ENCODE peak calls at places on chromosomes 3 and 15, in seven cellular contexts. O, P, R, T, W, K and Z are unnamed samples.

GRCh38 chr15:31481157-31481556 is 154.5 kb downstream of the KLF13 start:
- DNase-seq in W (no peak), O (no peak), R (no peak), T (no peak), P (no peak), K (no peak), Z (no peak)

GRCh38 chr3:74139648-74140047 is 474.8 kb downstream of the CNTN3 start:
- DNase-seq in K (no peak), T (no peak), O (peak; percentile 6), R (no peak), P (no peak), W (no peak), Z (no peak)

GRCh38 chr3:69855436-69856162 is 116.3 kb downstream of the MITF start:
- DNase-seq in O (peak; percentile 41), T (no peak), K (no peak), R (no peak), W (no peak), P (no peak), Z (no peak)

GRCh38 chr3:13244695-13245449 is 171.6 kb upstream of the IQSEC1 start:
- DNase-seq in P (no peak), R (no peak), T (no peak), K (no peak), W (no peak), O (no peak), Z (no peak)

GRCh38 chr3:154188846-154189245 is 67.7 kb downstream of the ARHGEF26 start:
- DNase-seq in W (no peak), T (no peak), R (no peak), P (no peak), K (no peak), O (no peak), Z (no peak)

GRCh38 chr15:51600114-51600513 is 22.5 kb downstream of the DMXL2 start:
- DNase-seq in O (no peak), T (no peak), R (no peak), W (peak; percentile 15), P (no peak), K (no peak), Z (peak; percentile 25)

GRCh38 chr3:11145888-11146287 is 8.4 kb upstream of the HRH1 start:
- DNase-seq in T (no peak), K (no peak), O (no peak), P (no peak), W (no peak), R (no peak), Z (no peak)

GRCh38 chr15:50883903-50884302 is 24.6 kb upstream of the AP4E1 start:
- DNase-seq in W (peak; percentile 55), O (no peak), P (no peak), T (no peak), R (no peak), K (no peak), Z (no peak)

GRCh38 chr3:49296781-49297420 is 19.9 kb upstream of the C3orf62 start:
- DNase-seq in W (no peak), P (no peak), R (no peak), K (no peak), T (no peak), O (no peak), Z (no peak)

GRCh38 chr3:98680723-98681122 is 82.4 kb upstream of the ST3GAL6 start:
- DNase-seq in K (no peak), T (no peak), R (no peak), P (no peak), W (no peak), O (no peak), Z (no peak)

GRCh38 chr3:183224581-183224980 is 28.5 kb upstream of the B3GNT5 start:
- DNase-seq in P (peak; percentile 16), K (no peak), O (no peak), T (no peak), W (no peak), R (no peak), Z (no peak)

GRCh38 chr15:81398910-81399551 is 25.0 kb upstream of the TMC3 start:
- DNase-seq in O (no peak), P (no peak), K (no peak), W (no peak), R (no peak), T (no peak), Z (no peak)

GRCh38 chr3:23682646-23683045 is 123.1 kb upstream of the UBE2E1 start:
- DNase-seq in T (no peak), P (no peak), O (no peak), R (no peak), K (no peak), W (no peak), Z (no peak)

GRCh38 chr3:70856414-70857162 is 544.1 kb upstream of the MDFIC2 start:
- DNase-seq in O (no peak), T (no peak), R (no peak), K (no peak), P (no peak), W (no peak), Z (no peak)

GRCh38 chr3:59605318-59605717 is 555.5 kb upstream of the CFAP20DC start:
- DNase-seq in R (no peak), P (no peak), T (no peak), O (no peak), W (no peak), K (no peak), Z (no peak)

GRCh38 chr15:38651328-38652038 is 86.9 kb upstream of the RASGRP1 start:
- DNase-seq in R (no peak), P (no peak), K (no peak), O (no peak), W (no peak), T (no peak), Z (no peak)

GRCh38 chr3:129463094-129463493 is 23.1 kb downstream of the IFT122 start:
- DNase-seq in W (no peak), K (no peak), P (no peak), R (no peak), O (no peak), T (no peak), Z (no peak)

GRCh38 chr3:97495896-97496295 is 268.7 kb upstream of the ARL6 start:
- DNase-seq in P (no peak), R (no peak), O (no peak), W (no peak), T (no peak), K (no peak), Z (no peak)

GRCh38 chr3:43733459-43734384 is 43.0 kb downstream of the ABHD5 start:
- DNase-seq in R (no peak), O (no peak), W (no peak), K (no peak), T (no peak), P (no peak), Z (no peak)

GRCh38 chr3:149460123-149460522 is 14.4 kb upstream of the TM4SF4 start:
- DNase-seq in O (no peak), W (no peak), P (no peak), K (no peak), R (no peak), T (no peak), Z (no peak)

GRCh38 chr3:101155828-101156227 is 162.6 kb upstream of the ABI3BP start:
- DNase-seq in T (no peak), R (no peak), K (no peak), O (no peak), P (no peak), W (no peak), Z (no peak)

GRCh38 chr3:189967254-189967865 is 153.3 kb downstream of the P3H2 start:
- DNase-seq in W (no peak), R (peak; percentile 48), P (peak; percentile 19), K (no peak), T (no peak), O (peak; percentile 48), Z (peak; percentile 21)

GRCh38 chr3:152780553-152780952 is 54.4 kb upstream of the P2RY1 start:
- DNase-seq in T (no peak), P (no peak), W (no peak), O (no peak), R (no peak), K (no peak), Z (no peak)

GRCh38 chr3:113005622-113006021 is 14.8 kb downstream of the GTPBP8 start:
- DNase-seq in R (no peak), W (no peak), K (no peak), P (no peak), T (no peak), O (no peak), Z (no peak)
- TF ChIP-seq TAF1 in R (no peak), W (no peak), K (no peak), P (no peak), T (no peak), O (no peak), Z (no peak)

DNA sequence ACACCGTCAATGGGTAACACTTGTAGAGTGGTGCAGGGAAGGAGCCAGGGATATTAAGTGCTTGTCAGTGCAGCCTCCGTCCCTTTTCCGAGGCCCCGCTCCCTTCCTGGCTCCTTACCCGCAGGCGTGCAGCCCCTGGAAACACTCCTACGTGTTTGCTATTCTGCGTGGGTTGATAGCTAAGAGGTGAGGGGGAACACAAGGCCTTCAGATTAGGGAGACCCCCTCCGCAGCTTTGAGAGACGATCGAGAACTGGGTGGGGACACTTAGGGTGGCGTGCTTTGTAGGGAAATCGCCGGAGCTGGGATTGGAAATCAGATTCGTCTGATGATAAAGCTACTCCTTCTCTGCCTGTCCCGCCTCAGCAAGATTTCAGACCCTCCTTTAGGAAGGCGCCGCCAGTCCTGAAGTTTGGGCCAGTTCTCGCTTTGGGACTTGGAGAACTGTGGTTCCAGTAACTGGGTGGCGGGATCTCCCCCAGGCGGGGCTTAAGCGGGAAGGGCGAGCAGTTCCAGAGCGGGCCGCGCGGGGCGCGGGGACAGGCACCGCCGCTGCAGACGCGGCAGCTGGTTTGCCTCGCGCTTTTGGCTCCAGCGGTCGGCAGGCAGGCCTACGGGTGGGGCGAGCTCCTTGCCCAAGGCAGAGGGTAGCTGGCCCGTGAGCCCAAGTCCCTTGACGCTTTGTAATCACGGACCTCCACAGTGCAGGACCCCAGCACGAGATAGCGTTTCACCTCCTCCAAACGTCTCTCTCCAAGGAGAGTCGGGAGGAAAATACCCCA is 8.0 kb upstream of the FAM107A start:
- DNase-seq in K (peak; percentile 74), R (peak; percentile 43), T (peak; percentile 88), O (peak; percentile 94), W (no peak), P (peak; percentile 72), Z (peak; percentile 80)
- TF ChIP-seq TAF1 in K (no peak), R (no peak), T (no peak), O (no peak), W (no peak), P (no peak), Z (no peak)

GRCh38 chr3:54949491-54950044 is 21.7 kb upstream of the LRTM1 start:
- DNase-seq in O (no peak), K (no peak), T (no peak), R (no peak), P (no peak), W (no peak), Z (no peak)
- TF ChIP-seq TAF1 in O (no peak), K (no peak), T (no peak), R (no peak), P (no peak), W (no peak), Z (no peak)

GRCh38 chr3:123723527-123724168 is 138.8 kb upstream of the HACD2 start:
- DNase-seq in K (peak; percentile 38), O (peak; percentile 67), W (peak; percentile 27), T (peak; percentile 76), R (peak; percentile 62), P (peak; percentile 58), Z (peak; percentile 51)

GRCh38 chr3:123725652-123726400 is 141.0 kb upstream of the HACD2 start:
- DNase-seq in K (no peak), T (no peak), O (no peak), W (no peak), P (no peak), R (no peak), Z (no peak)

GRCh38 chr3:123722021-123722420 is 137.2 kb upstream of the HACD2 start:
- DNase-seq in K (no peak), W (no peak), T (no peak), P (no peak), R (no peak), O (no peak), Z (no peak)

GRCh38 chr3:123720638-123721037 is 135.8 kb upstream of the HACD2 start:
- DNase-seq in W (no peak), P (no peak), T (no peak), O (no peak), K (no peak), R (no peak), Z (no peak)

GRCh38 chr3:123724306-123724705 is 139.5 kb upstream of the HACD2 start:
- DNase-seq in R (no peak), P (no peak), W (no peak), T (no peak), O (no peak), K (no peak), Z (no peak)
- TF ChIP-seq TAF1 in R (no peak), P (no peak), W (no peak), T (no peak), O (no peak), K (no peak), Z (no peak)